ENCODE peak calls at places on chromosomes 4 and X, in nine cellular contexts. A is mammary epithelial cell, Q is natural killer cell, V is choroid plexus epithelial cell, W is CD14-positive monocyte, R is right lobe of liver, M is stomach, B is HL-60, T is mesothelial cell of epicardium. X is an unnamed sample.

GRCh38 chrX:150507251-150507856 is 61.1 kb upstream of the MTM1 start:
- DNase-seq in A (no peak), Q (no peak), V (peak), W (no peak), R (peak), M (no peak), B (no peak), T (no peak), X (no peak)

GRCh38 chrX:136065044-136065671 is 79.9 kb downstream of the SLC9A6 start:
- DNase-seq in A (no peak), Q (no peak), V (peak), W (no peak), R (peak), M (no peak), B (peak), T (no peak), X (no peak)

GRCh38 chr4:149896428-149896827 is 80.8 kb upstream of the IQCM start:
- DNase-seq in A (peak), Q (no peak), V (peak), W (no peak), R (no peak), M (no peak), B (no peak), T (no peak), X (no peak)

GRCh38 chr4:86791126-86791525 is 58.1 kb downstream of the SLC10A6 start:
- DNase-seq in A (no peak), Q (no peak), V (no peak), W (no peak), R (no peak), M (no peak), B (no peak), T (no peak), X (no peak)

GRCh38 chr4:157043131-157043530 is 32.8 kb upstream of the GLRB start:
- DNase-seq in A (peak), Q (no peak), V (peak), W (no peak), R (no peak), M (no peak), B (peak), T (no peak), X (no peak)

GRCh38 chr4:108804648-108805273 is 41.9 kb upstream of the ETNPPL start:
- DNase-seq in A (no peak), Q (no peak), V (no peak), W (no peak), R (no peak), M (no peak), B (no peak), T (no peak), X (no peak)

GRCh38 chr4:66863481-66863880 is 681.8 kb downstream of the CENPC start:
- DNase-seq in A (no peak), Q (no peak), V (no peak), W (no peak), R (no peak), M (no peak), B (no peak), T (no peak), X (no peak)

GRCh38 chrX:130592204-130592603 is 190.4 kb downstream of the RBMX2 start:
- DNase-seq in A (no peak), Q (no peak), V (no peak), W (no peak), R (no peak), M (no peak), B (no peak), T (no peak), X (no peak)

GRCh38 chr4:71498002-71498401 is 159.2 kb downstream of the SLC4A4 start:
- DNase-seq in A (no peak), Q (no peak), V (no peak), W (no peak), R (no peak), M (no peak), B (no peak), T (no peak), X (no peak)

GRCh38 chrX:7828594-7828993 is 14.4 kb upstream of the VCX start:
- DNase-seq in A (no peak), Q (no peak), V (no peak), W (no peak), R (no peak), M (no peak), B (peak), T (no peak), X (no peak)

GRCh38 chrX:40184968-40185367 is 87.2 kb upstream of the BCOR start:
- DNase-seq in A (no peak), Q (no peak), V (no peak), W (no peak), R (no peak), M (no peak), B (no peak), T (no peak), X (no peak)

GRCh38 chr4:65580551-65580950 is 89.7 kb downstream of the EPHA5 start:
- DNase-seq in A (no peak), Q (no peak), V (peak), W (no peak), R (no peak), M (no peak), B (no peak), T (no peak), X (no peak)

GRCh38 chrX:3717742-3718420 is 4.4 kb upstream of the PRKX start:
- DNase-seq in A (peak), Q (no peak), V (peak), W (no peak), R (no peak), M (no peak), B (no peak), T (no peak), X (no peak)

GRCh38 chr4:147407261-147408045 is 73.4 kb upstream of the EDNRA start:
- DNase-seq in A (no peak), Q (no peak), V (peak), W (no peak), R (no peak), M (no peak), B (no peak), T (no peak), X (no peak)
- TF ChIP-seq CTCF in A (peak), Q (no peak), V (peak), W (peak), R (no peak), M (no peak), B (no peak), T (no peak), X (no peak)

DNA sequence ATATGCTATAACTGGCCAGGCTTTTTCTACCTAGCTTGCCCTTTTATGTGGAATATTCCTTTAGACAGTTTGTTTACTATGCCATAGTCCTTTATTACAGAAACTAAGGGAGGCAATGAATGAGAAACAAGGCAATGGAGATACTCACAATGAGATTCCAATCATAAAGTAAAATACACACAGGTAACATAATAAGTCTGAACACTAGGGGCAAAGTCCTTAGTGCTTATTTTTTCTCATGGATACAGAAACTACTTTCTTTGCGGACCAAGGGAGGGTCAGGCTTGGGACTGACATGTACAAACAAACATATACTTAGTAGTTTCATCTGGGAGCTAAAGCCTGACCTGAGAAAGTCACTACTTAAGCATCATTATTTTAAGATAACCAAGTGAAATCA is 16.0 kb upstream of the UGT8 start:
- DNase-seq in A (no peak), Q (no peak), V (no peak), W (no peak), R (no peak), M (no peak), B (no peak), T (no peak), X (no peak)
- TF ChIP-seq CTCF in A (no peak), Q (no peak), V (no peak), W (no peak), R (no peak), M (no peak), B (no peak), T (peak), X (no peak)

GRCh38 chrX:114615765-114616164 is 31.9 kb downstream of the HTR2C start:
- DNase-seq in A (no peak), Q (no peak), V (no peak), W (no peak), R (no peak), M (no peak), B (no peak), T (no peak), X (no peak)

DNA sequence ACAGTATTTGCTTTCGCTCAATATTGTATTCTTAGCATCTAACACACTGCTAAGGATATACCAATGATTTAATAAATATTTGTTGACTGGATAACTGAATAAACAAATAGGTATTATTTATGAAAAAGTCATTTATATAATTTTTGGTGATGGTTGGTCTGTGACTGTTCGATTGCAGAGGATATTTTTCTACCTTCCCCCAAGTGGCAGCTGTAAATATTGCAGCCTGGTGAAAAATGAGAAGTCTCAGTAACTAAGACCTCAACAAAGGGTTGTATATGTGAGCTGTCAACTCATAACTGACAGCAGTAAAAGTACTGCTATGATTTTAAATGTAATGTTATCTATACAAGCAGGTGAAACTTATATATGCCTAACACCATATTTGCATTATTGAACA is 36.0 kb downstream of the HTR2C start:
- DNase-seq in A (no peak), Q (no peak), V (peak), W (no peak), R (no peak), M (no peak), B (no peak), T (no peak), X (no peak)
- TF ChIP-seq CTCF in A (peak), Q (no peak), V (peak), W (peak), R (peak), M (no peak), B (peak), T (peak), X (peak)

DNA sequence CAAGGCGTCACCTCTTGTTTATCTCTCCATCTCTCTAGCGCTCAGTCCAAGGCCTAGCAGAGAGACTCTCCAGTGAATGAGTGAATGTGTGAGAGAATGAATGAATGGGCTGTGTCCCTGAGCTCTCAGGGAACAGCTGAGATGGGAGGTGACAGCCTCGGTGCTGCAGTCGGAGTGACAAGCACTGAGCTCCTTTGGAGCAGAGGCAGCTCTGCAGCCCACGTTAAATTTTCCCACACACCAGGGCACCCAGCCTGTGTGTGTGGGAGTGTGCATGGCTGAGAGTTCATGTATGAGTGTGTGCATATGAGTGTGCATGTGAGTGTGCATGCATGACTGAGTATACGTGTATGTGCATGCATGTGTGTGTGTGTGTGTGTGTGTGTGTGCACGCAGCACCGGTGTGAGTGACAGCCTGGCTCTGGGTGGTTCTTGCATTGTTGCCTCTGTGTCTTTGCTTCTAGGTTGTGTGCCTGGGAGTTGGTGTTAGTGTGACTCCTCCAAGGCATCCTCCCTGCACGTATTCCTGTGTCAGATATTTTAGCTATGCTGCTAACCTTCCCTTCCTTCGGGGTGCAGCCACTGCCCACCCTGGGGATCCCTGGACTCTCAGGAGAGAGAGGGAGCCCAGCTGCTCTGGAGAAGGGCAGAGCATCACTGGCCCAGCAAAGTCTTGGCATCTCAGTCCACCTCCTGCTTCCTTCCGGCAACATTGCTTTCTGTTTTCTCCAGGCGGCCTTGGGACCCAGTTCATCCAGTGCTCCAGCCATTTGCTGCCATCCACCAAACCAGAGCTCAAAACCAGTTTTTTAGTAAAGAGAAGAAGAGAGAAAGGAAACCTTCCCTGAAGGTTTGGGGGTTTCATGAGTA is 98.6 kb downstream of the PPP2R2C start:
- DNase-seq in A (no peak), Q (no peak), V (no peak), W (no peak), R (no peak), M (no peak), B (no peak), T (no peak), X (no peak)
- TF ChIP-seq CTCF in A (no peak), Q (no peak), V (no peak), W (no peak), R (no peak), M (no peak), B (no peak), T (no peak), X (no peak)

GRCh38 chrX:12802741-12803140 is 11.5 kb downstream of the PRPS2 start:
- DNase-seq in A (no peak), Q (no peak), V (peak), W (no peak), R (no peak), M (no peak), B (peak), T (no peak), X (no peak)

GRCh38 chrX:12804655-12805054 is 13.4 kb downstream of the PRPS2 start:
- DNase-seq in A (peak), Q (no peak), V (no peak), W (no peak), R (no peak), M (no peak), B (no peak), T (no peak), X (no peak)

GRCh38 chrX:12794654-12795053 is 3.4 kb downstream of the PRPS2 start:
- DNase-seq in A (no peak), Q (no peak), V (no peak), W (no peak), R (no peak), M (no peak), B (no peak), T (no peak), X (no peak)

GRCh38 chrX:12798601-12799000 is 7.4 kb downstream of the PRPS2 start:
- DNase-seq in A (no peak), Q (no peak), V (peak), W (no peak), R (no peak), M (no peak), B (no peak), T (no peak), X (no peak)

DNA sequence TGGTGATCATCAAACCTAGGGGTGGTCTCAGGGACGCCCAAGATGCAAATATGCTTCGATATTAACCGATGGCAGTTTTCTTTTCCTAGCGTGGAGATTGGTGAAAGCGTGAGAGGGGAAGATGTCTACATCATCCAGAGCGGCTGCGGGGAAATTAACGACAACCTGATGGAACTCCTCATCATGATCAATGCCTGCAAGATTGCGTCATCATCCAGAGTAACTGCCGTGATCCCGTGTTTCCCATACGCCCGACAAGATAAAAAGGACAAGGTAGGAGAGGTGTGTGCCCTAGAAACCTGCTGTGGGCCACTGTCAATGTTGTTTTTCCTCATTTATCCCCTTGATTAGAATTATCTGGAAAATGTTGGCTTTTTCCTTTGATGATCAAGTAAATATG is 7.9 kb downstream of the PRPS2 start:
- DNase-seq in A (no peak), Q (no peak), V (no peak), W (no peak), R (no peak), M (no peak), B (no peak), T (no peak), X (no peak)
- TF ChIP-seq CTCF in A (no peak), Q (no peak), V (no peak), W (no peak), R (no peak), M (no peak), B (no peak), T (no peak), X (no peak)

GRCh38 chr4:53653484-53654053 is 62.3 kb upstream of the LNX1 start:
- DNase-seq in A (peak), Q (no peak), V (peak), W (no peak), R (peak), M (peak), B (no peak), T (no peak), X (no peak)
- TF ChIP-seq CTCF in A (peak), Q (no peak), V (peak), W (no peak), R (peak), M (no peak), B (no peak), T (no peak), X (no peak)

GRCh38 chrX:20595928-20596550 is 329.3 kb upstream of the RPS6KA3 start:
- DNase-seq in A (peak), Q (no peak), V (peak), W (no peak), R (no peak), M (no peak), B (no peak), T (no peak), X (no peak)

GRCh38 chrX:20593836-20594235 is 327.1 kb upstream of the RPS6KA3 start:
- DNase-seq in A (no peak), Q (no peak), V (no peak), W (no peak), R (no peak), M (no peak), B (no peak), T (no peak), X (no peak)

GRCh38 chrX:20593402-20593801 is 326.7 kb upstream of the RPS6KA3 start:
- DNase-seq in A (no peak), Q (no peak), V (no peak), W (no peak), R (no peak), M (no peak), B (no peak), T (no peak), X (no peak)

GRCh38 chrX:20594985-20595384 is 328.3 kb upstream of the RPS6KA3 start:
- DNase-seq in A (no peak), Q (no peak), V (peak), W (no peak), R (no peak), M (no peak), B (no peak), T (no peak), X (no peak)

DNA sequence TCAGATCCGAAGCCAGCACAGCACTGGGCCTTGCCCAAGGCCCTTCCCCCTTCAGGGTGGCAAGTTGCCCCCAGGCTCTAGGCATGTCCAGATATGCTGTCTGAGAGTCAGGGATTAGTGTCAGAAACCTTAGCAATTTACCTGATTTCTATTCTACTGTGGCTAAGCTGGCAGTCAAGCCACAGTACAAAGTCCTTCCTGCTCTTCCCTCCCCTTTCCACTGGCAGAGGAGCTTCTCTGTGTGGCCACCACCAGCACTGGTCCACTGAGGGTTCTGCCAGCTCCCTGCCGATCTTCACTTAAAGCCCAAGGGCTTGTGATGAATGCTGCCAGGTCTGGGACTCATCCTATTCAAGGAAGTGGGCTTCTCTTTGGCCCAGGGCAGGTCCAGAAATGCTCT is 324.5 kb upstream of the RPS6KA3 start:
- DNase-seq in A (no peak), Q (no peak), V (no peak), W (no peak), R (no peak), M (no peak), B (no peak), T (no peak), X (no peak)
- TF ChIP-seq CTCF in A (no peak), Q (no peak), V (no peak), W (no peak), R (no peak), M (no peak), B (no peak), T (no peak), X (no peak)

DNA sequence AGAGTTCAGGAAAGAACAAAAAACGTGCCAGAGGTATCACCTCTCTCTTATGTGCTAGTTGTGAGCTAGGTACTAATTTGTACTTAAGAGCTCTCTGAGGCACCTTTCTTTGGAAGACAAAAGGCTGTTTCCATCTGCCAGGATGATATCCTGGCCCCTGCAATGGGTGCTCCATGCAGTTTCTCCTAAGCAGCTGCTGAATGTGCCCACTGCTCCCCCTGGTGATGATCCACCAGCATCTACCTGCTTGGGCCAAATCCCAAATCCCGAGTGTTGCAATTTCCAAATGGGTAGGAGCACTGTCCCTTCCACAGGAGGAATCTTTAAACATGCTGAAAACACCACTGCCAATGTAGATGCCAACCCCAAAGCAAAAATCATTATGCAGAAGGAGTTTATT is 69.4 kb upstream of the C4orf50 start:
- DNase-seq in A (no peak), Q (no peak), V (peak), W (no peak), R (peak), M (peak), B (no peak), T (no peak), X (no peak)
- TF ChIP-seq CTCF in A (peak), Q (no peak), V (peak), W (no peak), R (peak), M (no peak), B (no peak), T (peak), X (no peak)

DNA sequence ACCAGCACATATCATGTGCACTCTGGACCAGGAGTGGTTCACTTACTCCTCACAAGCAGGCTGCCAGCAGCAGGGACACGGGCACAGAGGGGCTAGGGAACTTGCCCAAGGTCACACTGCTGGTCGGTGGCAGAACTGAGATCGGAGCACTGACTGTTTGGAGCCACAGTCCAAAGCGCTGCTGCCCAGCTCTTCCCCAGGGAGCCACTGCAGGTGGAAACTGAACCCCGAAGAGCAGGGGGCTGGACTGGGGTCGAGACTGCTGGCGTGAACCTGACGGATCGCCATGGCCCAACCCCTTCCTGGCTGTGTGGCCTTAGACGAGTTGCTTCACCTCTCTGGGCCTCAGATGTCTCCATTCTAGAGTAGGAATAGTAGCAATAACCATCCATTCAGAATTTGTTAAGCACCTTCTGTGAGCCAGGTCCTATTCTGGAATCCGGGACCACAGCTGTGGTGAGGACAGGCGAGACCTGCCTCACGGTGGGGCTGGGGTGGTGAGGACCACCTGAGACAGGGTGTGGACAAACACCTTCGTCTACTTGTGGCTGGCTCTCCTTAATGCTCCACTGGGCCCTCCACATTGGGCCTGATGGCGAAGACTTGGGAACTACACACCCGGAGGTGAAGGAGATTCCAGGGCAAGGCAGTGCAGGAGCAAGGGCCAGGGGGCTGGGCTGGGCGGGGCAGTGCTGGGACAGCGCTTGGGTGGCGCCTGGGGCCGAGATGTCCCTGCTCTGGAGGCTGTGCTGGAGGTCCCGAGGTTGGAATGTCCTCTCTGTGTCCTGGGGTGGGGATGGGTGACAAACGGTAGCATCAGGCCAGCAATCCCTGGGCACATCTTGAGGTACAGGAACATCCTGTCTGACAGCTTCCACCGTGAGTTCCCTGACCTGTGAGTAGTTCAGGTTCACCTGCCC is 32.0 kb upstream of the KIAA0232 start:
- DNase-seq in A (no peak), Q (no peak), V (no peak), W (no peak), R (peak), M (no peak), B (no peak), T (no peak), X (no peak)
- TF ChIP-seq CTCF in A (no peak), Q (no peak), V (no peak), W (no peak), R (no peak), M (no peak), B (no peak), T (no peak), X (no peak)

X was measured in thoracic aorta.